ENCODE peak calls at places on chromosomes 1 and 21, in four cellular contexts. One of them, this sample, is unnamed.

GRCh38 chr1:183807549-183808168 is 2.7 kb downstream of the RGL1 start:
- DNase-seq in mesenchymal stem cell: peak; percentile 58
- DNase-seq in neuronal stem cell: no peak
- DNase-seq in mesendoderm: no peak
- DNase-seq in this sample: peak; percentile 87

GRCh38 chr1:31244326-31244725 is 4.6 kb upstream of the NKAIN1 start:
- DNase-seq in mesenchymal stem cell: peak; percentile 48
- DNase-seq in neuronal stem cell: no peak
- DNase-seq in mesendoderm: no peak
- DNase-seq in this sample: peak; percentile 31

GRCh38 chr21:25689226-25689625 is 45.5 kb downstream of the ATP5PF start:
- DNase-seq in mesenchymal stem cell: no peak
- DNase-seq in neuronal stem cell: no peak
- DNase-seq in mesendoderm: no peak
- DNase-seq in this sample: peak; percentile 32

GRCh38 chr1:246281639-246282038 is 225.4 kb downstream of the SMYD3 start:
- DNase-seq in mesenchymal stem cell: no peak
- DNase-seq in neuronal stem cell: no peak
- DNase-seq in mesendoderm: no peak
- DNase-seq in this sample: no peak

GRCh38 chr1:179591592-179592580 is at the start of gene TDRD5:
- DNase-seq in mesenchymal stem cell: no peak
- DNase-seq in neuronal stem cell: no peak
- DNase-seq in mesendoderm: peak; percentile 52
- DNase-seq in this sample: no peak

GRCh38 chr1:91617242-91617837 is 116.7 kb downstream of the CDC7 start:
- DNase-seq in mesenchymal stem cell: no peak
- DNase-seq in neuronal stem cell: no peak
- DNase-seq in mesendoderm: peak; percentile 72
- DNase-seq in this sample: no peak

GRCh38 chr1:112719706-112720105 is 4.6 kb upstream of the PPM1J start:
- DNase-seq in mesenchymal stem cell: no peak
- DNase-seq in neuronal stem cell: no peak
- DNase-seq in mesendoderm: no peak
- DNase-seq in this sample: no peak

GRCh38 chr1:151831605-151832004 is at the start of gene RORC:
- DNase-seq in mesenchymal stem cell: no peak
- DNase-seq in neuronal stem cell: no peak
- DNase-seq in mesendoderm: no peak
- DNase-seq in this sample: no peak

GRCh38 chr1:246161626-246162025 is 345.5 kb downstream of the SMYD3 start:
- DNase-seq in mesenchymal stem cell: no peak
- DNase-seq in neuronal stem cell: no peak
- DNase-seq in mesendoderm: no peak
- DNase-seq in this sample: peak; percentile 86

GRCh38 chr21:36901575-36901974 is 64.9 kb downstream of the HLCS start:
- DNase-seq in mesenchymal stem cell: no peak
- DNase-seq in neuronal stem cell: no peak
- DNase-seq in mesendoderm: no peak
- DNase-seq in this sample: no peak

GRCh38 chr1:51628715-51629590 is 12.1 kb downstream of the OSBPL9 start:
- DNase-seq in mesenchymal stem cell: no peak
- DNase-seq in neuronal stem cell: no peak
- DNase-seq in mesendoderm: no peak
- DNase-seq in this sample: no peak

GRCh38 chr1:51630922-51631321 is 14.0 kb downstream of the OSBPL9 start:
- DNase-seq in mesenchymal stem cell: no peak
- DNase-seq in neuronal stem cell: no peak
- DNase-seq in mesendoderm: no peak
- DNase-seq in this sample: no peak

GRCh38 chr1:51630393-51630792 is 13.5 kb downstream of the OSBPL9 start:
- DNase-seq in mesenchymal stem cell: no peak
- DNase-seq in neuronal stem cell: no peak
- DNase-seq in mesendoderm: no peak
- DNase-seq in this sample: no peak

GRCh38 chr1:51629918-51630317 is 13.0 kb downstream of the OSBPL9 start:
- DNase-seq in mesenchymal stem cell: no peak
- DNase-seq in neuronal stem cell: no peak
- DNase-seq in mesendoderm: no peak
- DNase-seq in this sample: no peak

GRCh38 chr1:51631747-51632146 is 14.9 kb downstream of the OSBPL9 start:
- DNase-seq in mesenchymal stem cell: no peak
- DNase-seq in neuronal stem cell: no peak
- DNase-seq in mesendoderm: no peak
- DNase-seq in this sample: no peak
- H3K4ac ChIP-seq in mesenchymal stem cell: no peak overlapping the region
- H3K4ac ChIP-seq in neuronal stem cell: no peak overlapping the region
- H3K4ac ChIP-seq in mesendoderm: no peak overlapping the region
- H3K4ac ChIP-seq in this sample: no peak overlapping the region

GRCh38 chr1:39699419-39699818 is 8.2 kb upstream of the HPCAL4 start:
- DNase-seq in mesenchymal stem cell: no peak
- DNase-seq in neuronal stem cell: no peak
- DNase-seq in mesendoderm: no peak
- DNase-seq in this sample: no peak
- H3K9ac ChIP-seq in mesenchymal stem cell: no peak overlapping the region
- H3K9ac ChIP-seq in neuronal stem cell: no peak overlapping the region
- H3K9ac ChIP-seq in mesendoderm: no peak overlapping the region
- H3K9ac ChIP-seq in this sample: no peak overlapping the region

DNA sequence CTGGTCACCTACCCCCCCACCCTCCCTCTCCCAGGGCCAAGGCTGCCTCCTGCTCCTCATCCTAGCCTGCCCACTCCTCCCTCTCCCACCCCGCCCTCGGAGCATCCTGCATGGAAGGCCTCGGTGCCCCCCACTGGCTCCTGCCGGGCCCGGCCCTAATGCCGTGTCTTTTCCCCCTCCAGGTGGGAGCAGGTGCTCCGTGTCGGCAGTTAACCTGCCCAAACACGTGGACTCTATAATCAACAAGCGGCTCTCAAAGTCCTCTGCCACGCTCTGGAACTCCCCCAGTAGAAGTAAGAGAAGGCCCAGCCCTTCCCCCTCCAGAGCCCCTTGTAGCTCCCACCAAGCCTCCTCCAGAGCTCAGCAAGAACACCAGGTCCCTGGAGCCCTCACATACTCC is 18.8 kb downstream of the MAP7D1 start:
- DNase-seq in mesenchymal stem cell: no peak
- DNase-seq in neuronal stem cell: no peak
- DNase-seq in mesendoderm: no peak
- DNase-seq in this sample: no peak
- H3K4me3 ChIP-seq in mesenchymal stem cell: no peak overlapping the region
- H3K4me3 ChIP-seq in neuronal stem cell: no peak overlapping the region
- H3K4me3 ChIP-seq in mesendoderm: no peak overlapping the region
- H3K4me3 ChIP-seq in this sample: no peak overlapping the region

DNA sequence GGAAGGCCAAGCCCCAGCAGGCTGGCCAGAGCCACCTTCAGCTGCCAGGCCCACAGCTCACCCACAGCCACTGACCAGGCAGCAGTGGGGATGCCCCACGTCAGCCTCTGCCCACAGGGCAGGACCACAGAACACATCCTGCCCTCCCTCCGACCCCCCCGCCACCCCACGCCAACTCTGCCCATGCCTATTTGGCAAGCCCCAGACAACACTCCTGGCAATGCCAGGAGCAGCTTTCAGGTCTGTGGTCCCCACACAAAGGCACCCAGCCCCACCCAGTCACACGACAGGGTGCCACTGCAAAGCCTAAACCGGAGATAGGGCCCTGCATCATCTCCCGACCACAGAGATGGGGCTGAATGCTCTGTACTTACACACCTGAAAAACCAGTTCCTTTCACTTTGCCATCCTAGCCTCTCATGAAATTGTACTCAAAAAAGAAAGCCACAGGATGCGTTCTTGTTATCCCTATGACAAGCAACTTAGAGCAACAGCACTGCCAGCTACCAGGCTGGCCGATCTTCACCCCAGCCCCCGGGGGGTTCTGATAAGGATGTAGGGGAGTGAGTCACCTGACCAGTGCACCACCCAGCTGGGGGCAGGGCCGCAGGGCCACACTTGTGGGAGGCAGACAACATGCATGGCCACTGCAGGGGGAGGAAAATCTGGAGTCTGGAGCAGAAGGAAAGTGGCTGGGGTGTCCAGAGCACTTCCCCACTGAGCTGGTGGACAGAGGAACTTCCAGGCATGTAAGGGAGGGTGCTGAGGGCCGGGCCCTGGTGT is 36.2 kb downstream of the UBE2G2 start:
- DNase-seq in mesenchymal stem cell: no peak
- DNase-seq in neuronal stem cell: no peak
- DNase-seq in mesendoderm: peak; percentile 34
- DNase-seq in this sample: no peak
- H3K4ac ChIP-seq in mesenchymal stem cell: no peak overlapping the region
- H3K4ac ChIP-seq in neuronal stem cell: no peak overlapping the region
- H3K4ac ChIP-seq in mesendoderm: no peak overlapping the region
- H3K4ac ChIP-seq in this sample: no peak overlapping the region

DNA sequence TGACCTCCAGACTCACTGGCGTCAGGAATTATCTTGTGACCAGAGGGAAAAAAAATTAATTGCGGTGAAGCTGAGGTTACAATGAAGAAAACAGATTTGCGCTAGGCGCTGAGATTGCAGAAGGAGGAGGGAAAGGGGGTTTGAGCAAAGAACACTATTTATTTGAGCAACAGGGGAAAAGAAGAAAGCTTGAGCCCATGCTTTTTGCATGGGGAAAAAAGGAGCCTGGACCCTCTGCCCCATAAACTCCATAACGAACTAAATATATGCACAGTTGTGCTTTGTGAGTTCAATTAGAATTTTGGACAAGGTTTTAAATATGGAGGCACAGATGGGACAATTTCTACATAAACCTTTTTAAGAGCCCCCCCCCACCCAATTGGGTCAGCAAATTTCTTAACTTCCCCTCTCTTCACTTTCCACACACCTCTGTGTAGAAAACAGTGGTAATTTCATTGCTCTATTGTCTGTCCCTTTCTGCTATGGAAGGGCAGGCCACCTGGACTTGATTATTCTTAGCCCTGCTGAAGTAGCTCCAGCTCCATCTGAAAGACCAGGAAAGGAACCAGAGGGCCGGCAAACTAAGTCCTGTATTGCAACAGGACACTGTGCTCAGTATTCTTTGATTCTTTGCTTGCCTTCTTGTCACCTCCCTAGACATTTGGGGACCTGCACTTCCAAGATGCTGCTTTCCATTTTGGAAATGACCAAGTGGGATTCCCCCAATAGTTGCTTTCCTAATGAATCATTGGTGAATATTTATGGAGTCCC is 869 bp upstream of the ID3 start:
- DNase-seq in mesenchymal stem cell: peak; percentile 62
- DNase-seq in neuronal stem cell: no peak
- DNase-seq in mesendoderm: no peak
- DNase-seq in this sample: peak; percentile 47
- H3K9ac ChIP-seq in mesenchymal stem cell: peak overlapping the region; percentile 97
- H3K9ac ChIP-seq in neuronal stem cell: no peak overlapping the region
- H3K9ac ChIP-seq in mesendoderm: peak overlapping the region; percentile 83
- H3K9ac ChIP-seq in this sample: peak overlapping the region; percentile 88

DNA sequence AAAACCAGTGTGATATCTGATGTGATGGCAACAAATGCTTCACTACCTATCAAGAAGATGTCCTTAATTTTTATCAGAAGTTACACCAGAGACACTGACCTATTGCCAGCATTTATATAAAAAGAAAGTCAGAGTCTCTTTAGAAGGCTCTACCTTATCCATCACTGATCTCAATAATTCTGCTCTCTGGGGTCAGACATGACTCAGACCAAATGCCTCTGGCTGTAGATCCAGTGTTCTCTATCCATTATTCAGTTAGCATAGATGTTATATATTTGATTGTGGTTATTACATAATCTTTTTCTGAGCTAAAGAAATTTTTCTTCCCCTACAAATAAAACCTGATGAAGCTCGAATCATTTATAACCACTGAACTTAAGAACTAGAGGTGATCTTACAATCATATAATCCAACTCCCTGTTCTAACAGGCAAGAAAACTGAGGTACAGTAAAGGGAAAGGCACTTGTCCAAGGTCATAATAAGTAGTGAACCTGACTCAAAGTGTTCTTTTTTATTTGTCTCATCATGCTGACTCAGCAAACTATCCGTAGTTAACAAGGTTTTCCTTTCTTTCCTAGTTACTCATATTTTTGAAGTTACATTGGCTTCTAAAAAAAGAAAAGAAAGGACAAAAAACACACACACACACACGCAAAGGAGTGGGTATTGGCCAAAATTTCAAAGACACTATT is 43.5 kb upstream of the ESRRG start:
- DNase-seq in mesenchymal stem cell: no peak
- DNase-seq in neuronal stem cell: no peak
- DNase-seq in mesendoderm: no peak
- DNase-seq in this sample: no peak
- H3K4me3 ChIP-seq in mesenchymal stem cell: no peak overlapping the region
- H3K4me3 ChIP-seq in neuronal stem cell: no peak overlapping the region
- H3K4me3 ChIP-seq in mesendoderm: no peak overlapping the region
- H3K4me3 ChIP-seq in this sample: no peak overlapping the region

DNA sequence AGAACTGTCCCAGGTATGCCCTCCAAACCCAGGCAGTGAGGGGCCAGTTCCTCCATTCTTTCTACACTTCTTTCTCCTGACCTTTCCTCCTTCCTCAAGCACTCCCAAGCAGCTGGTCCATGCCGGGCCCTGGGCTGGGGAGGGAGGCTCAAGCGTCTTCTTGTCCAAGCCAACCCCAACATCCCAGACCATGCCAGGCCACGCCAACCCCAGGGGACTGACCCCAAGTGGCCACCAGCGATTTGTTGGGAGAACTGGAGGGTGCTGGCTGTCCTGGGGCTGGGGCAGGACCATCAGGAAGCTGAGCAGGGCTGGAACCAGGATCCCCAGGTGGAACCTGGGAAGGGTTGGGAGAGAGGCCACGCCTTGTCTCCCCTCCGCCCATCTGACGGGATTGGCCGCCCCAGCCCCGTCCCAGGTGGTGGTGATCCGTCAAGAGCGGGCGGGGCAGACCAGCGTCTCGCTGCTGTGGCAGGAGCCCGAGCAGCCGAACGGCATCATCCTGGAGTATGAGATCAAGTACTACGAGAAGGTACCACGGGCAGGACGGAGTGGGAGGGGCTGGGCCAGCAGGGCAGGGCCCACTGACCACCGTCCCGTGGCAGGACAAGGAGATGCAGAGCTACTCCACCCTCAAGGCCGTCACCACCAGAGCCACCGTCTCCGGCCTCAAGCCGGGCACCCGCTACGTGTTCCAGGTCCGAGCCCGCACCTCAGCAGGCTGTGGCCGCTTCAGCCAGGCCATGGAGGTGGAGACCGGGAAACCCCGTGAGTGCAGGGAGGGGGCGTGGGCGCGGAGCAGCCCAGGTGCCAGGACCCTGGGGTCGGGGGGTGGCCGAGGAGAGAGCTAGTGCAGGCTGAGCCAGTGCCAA is 29.9 kb downstream of the EPHA8 start:
- DNase-seq in mesenchymal stem cell: no peak
- DNase-seq in neuronal stem cell: no peak
- DNase-seq in mesendoderm: peak; percentile 68
- DNase-seq in this sample: no peak
- H3K4ac ChIP-seq in mesenchymal stem cell: no peak overlapping the region
- H3K4ac ChIP-seq in neuronal stem cell: no peak overlapping the region
- H3K4ac ChIP-seq in mesendoderm: no peak overlapping the region
- H3K4ac ChIP-seq in this sample: no peak overlapping the region

DNA sequence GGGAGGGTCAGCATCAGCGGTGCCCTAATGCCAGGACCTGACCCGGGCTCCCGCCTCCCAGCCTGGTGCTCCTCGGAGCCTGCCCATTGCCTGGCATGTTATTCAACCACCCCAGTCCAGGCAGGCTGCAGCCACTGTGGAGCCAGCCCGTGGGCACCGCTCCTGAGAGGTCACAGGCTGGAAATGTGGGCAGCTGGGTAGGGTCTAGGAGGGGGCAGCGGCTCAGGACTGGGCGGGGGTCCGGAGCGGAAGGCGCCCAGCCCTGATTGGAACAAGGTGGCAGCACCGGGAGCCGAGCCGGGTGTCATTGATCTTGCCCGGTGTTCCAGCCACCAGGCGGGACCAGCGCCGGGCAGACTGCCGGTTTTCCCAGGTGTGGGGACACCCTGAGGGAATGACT is 12.7 kb upstream of the RUNX3 start:
- DNase-seq in mesenchymal stem cell: no peak
- DNase-seq in neuronal stem cell: no peak
- DNase-seq in mesendoderm: no peak
- DNase-seq in this sample: no peak
- H3K9ac ChIP-seq in mesenchymal stem cell: no peak overlapping the region
- H3K9ac ChIP-seq in neuronal stem cell: peak overlapping the region; percentile 50
- H3K9ac ChIP-seq in mesendoderm: no peak overlapping the region
- H3K9ac ChIP-seq in this sample: no peak overlapping the region